ENCODE peak calls at places on chromosomes 3 and 15, in six cellular contexts. W, D, G, F, B and P are unnamed samples.

GRCh38 chr15:83285979-83286553 is 1.6 kb upstream of the BNC1 start:
- DNase-seq in D (peak; percentile 70), G (no peak), W (peak; percentile 88), B (no peak), F (peak; percentile 95), P (no peak)

GRCh38 chr15:75347222-75348033 is 589 bp downstream of the NEIL1 start:
- DNase-seq in F (no peak), D (no peak), W (no peak), B (peak; percentile 24), G (peak; percentile 48), P (peak; percentile 83)

GRCh38 chr3:128999104-128999503 is 2.0 kb upstream of the EFCC1 start:
- DNase-seq in W (no peak), D (no peak), G (peak; percentile 29), F (no peak), B (no peak), P (no peak)

GRCh38 chr3:111737712-111738097 is 121.4 kb upstream of the PHLDB2 start:
- DNase-seq in D (peak; percentile 48), G (no peak), B (no peak), W (peak; percentile 94), F (peak; percentile 90), P (no peak)

GRCh38 chr15:43517354-43518072 is at the start of gene MAP1A:
- DNase-seq in G (peak; percentile 45), D (no peak), B (peak; percentile 27), W (no peak), F (peak; percentile 58), P (no peak)

GRCh38 chr3:115072265-115073008 is 74.7 kb downstream of the ZBTB20 start:
- DNase-seq in G (no peak), W (peak; percentile 76), D (no peak), F (peak; percentile 47), B (no peak), P (no peak)

GRCh38 chr3:184168363-184169120 is 6.1 kb upstream of the AP2M1 start:
- DNase-seq in G (no peak), F (peak; percentile 91), B (no peak), W (no peak), D (no peak), P (no peak)

GRCh38 chr15:76939715-76940114 is 8.2 kb downstream of the RCN2 start:
- DNase-seq in G (no peak), W (peak; percentile 18), D (no peak), F (no peak), B (no peak), P (no peak)

GRCh38 chr3:71905426-71905825 is 120.5 kb upstream of the PROK2 start:
- DNase-seq in F (no peak), G (no peak), W (no peak), B (no peak), D (no peak), P (peak; percentile 47)

GRCh38 chr3:185687479-185687878 is 101.4 kb downstream of the SENP2 start:
- DNase-seq in B (no peak), D (no peak), G (no peak), F (peak; percentile 33), W (no peak), P (no peak)

GRCh38 chr3:128482175-128482856 is 10.7 kb downstream of the GATA2 start:
- DNase-seq in F (no peak), G (no peak), D (no peak), W (no peak), B (no peak), P (no peak)

GRCh38 chr3:195113074-195113473 is 157.9 kb downstream of the XXYLT1 start:
- DNase-seq in G (no peak), B (no peak), W (no peak), F (no peak), D (no peak), P (no peak)

GRCh38 chr15:37995461-37996347 is 61.3 kb downstream of the TMCO5A start:
- DNase-seq in D (peak; percentile 65), B (peak; percentile 14), F (peak; percentile 79), W (peak; percentile 75), G (peak; percentile 48), P (no peak)

GRCh38 chr3:80275120-80275519 is 507.3 kb upstream of the ROBO1 start:
- DNase-seq in B (no peak), F (no peak), W (no peak), G (no peak), D (no peak), P (no peak)

GRCh38 chr3:18740631-18741583 is 315.8 kb upstream of the SATB1 start:
- DNase-seq in F (no peak), D (no peak), B (no peak), G (no peak), W (no peak), P (peak; percentile 64)

GRCh38 chr15:95840004-95840403 is 490.5 kb upstream of the NR2F2 start:
- DNase-seq in W (peak; percentile 52), D (no peak), F (peak; percentile 68), G (no peak), B (no peak), P (no peak)

GRCh38 chr15:101379647-101380046 is 84.6 kb upstream of the SNRPA1 start:
- DNase-seq in B (no peak), W (no peak), D (no peak), F (no peak), G (no peak), P (no peak)

GRCh38 chr15:92751528-92751927 is 96.0 kb upstream of the FAM174B start:
- DNase-seq in F (no peak), B (no peak), W (peak; percentile 27), G (no peak), D (no peak), P (no peak)

GRCh38 chr3:195854628-195855300 is 43.0 kb upstream of the MUC4 start:
- DNase-seq in W (no peak), B (no peak), D (no peak), G (no peak), F (no peak), P (no peak)

GRCh38 chr3:50411229-50411628 is 51.9 kb upstream of the TMEM115 start:
- DNase-seq in B (no peak), D (no peak), F (peak; percentile 14), G (no peak), W (no peak), P (no peak)

GRCh38 chr3:129195731-129196256 is 12.1 kb upstream of the CNBP start:
- DNase-seq in B (no peak), W (peak; percentile 91), F (peak; percentile 94), G (no peak), D (peak; percentile 55), P (no peak)

GRCh38 chr3:147509444-147509843 is 100.3 kb downstream of the ZIC1 start:
- DNase-seq in W (no peak), B (no peak), D (no peak), G (no peak), F (no peak), P (no peak)

GRCh38 chr3:174334111-174334510 is 525.0 kb upstream of the NAALADL2 start:
- DNase-seq in D (no peak), G (no peak), F (no peak), B (no peak), W (no peak), P (no peak)

GRCh38 chr3:117059990-117060338 is 350.4 kb downstream of the TUSC7 start:
- DNase-seq in W (no peak), B (peak; percentile 75), G (no peak), F (no peak), D (no peak), P (no peak)

GRCh38 chr3:31729573-31729972 is 196.8 kb downstream of the STT3B start:
- DNase-seq in D (peak; percentile 5), B (no peak), G (no peak), F (no peak), W (no peak), P (no peak)

GRCh38 chr3:68705695-68706429 is 226.5 kb downstream of the TAFA4 start:
- DNase-seq in F (no peak), B (no peak), W (no peak), G (no peak), D (no peak), P (no peak)

GRCh38 chr15:99145005-99145404 is 40.1 kb downstream of the SYNM start:
- DNase-seq in G (no peak), B (no peak), D (no peak), F (no peak), W (no peak), P (no peak)

GRCh38 chr3:27641888-27642601 is 80.1 kb downstream of the EOMES start:
- DNase-seq in B (no peak), F (no peak), W (peak; percentile 93), D (no peak), G (no peak), P (no peak)